ENCODE peak calls at places on chromosomes 2 and 18, in eight cellular contexts. B is tibial nerve; O is cardiac fibroblast; Z is dorsolateral prefrontal cortex; T is adrenal gland; M is mucosa of descending colon; E is gastrocnemius medialis; H is CD8-positive, alpha-beta T cell. R is an unnamed sample.

GRCh38 chr18:22844184-22844583 is 88.9 kb upstream of the RBBP8 start:
- DNase-seq in B (no peak), O (peak), Z (no peak), T (no peak), M (no peak), E (no peak), H (no peak), R (no peak)

GRCh38 chr18:56565059-56565458 is 73.3 kb downstream of the TXNL1 start:
- DNase-seq in B (no peak), O (no peak), Z (no peak), T (no peak), M (no peak), E (no peak), H (no peak), R (no peak)

GRCh38 chr2:224357098-224357901 is 44.6 kb downstream of the FAM124B start:
- DNase-seq in B (no peak), O (peak), Z (peak), T (peak), M (peak), E (no peak), H (peak), R (peak)

GRCh38 chr2:20676353-20677215 is 9.6 kb downstream of the GDF7 start:
- DNase-seq in B (no peak), O (no peak), Z (no peak), T (no peak), M (peak), E (no peak), H (no peak), R (no peak)

GRCh38 chr18:79682896-79683625 is 3.5 kb downstream of the CTDP1 start:
- DNase-seq in B (no peak), O (no peak), Z (no peak), T (no peak), M (no peak), E (no peak), H (no peak), R (no peak)

GRCh38 chr2:134897932-134898331 is 20.7 kb upstream of the CCNT2 start:
- DNase-seq in B (no peak), O (peak), Z (no peak), T (no peak), M (no peak), E (no peak), H (no peak), R (no peak)

GRCh38 chr18:27363918-27364317 is 178.8 kb upstream of the CHST9 start:
- DNase-seq in B (no peak), O (peak), Z (no peak), T (no peak), M (no peak), E (no peak), H (no peak), R (no peak)

GRCh38 chr2:162002623-162003200 is 71.3 kb downstream of the DPP4 start:
- DNase-seq in B (no peak), O (no peak), Z (no peak), T (no peak), M (no peak), E (no peak), H (no peak), R (no peak)

GRCh38 chr2:128317186-128317897 is 1.3 kb downstream of the HS6ST1 start:
- DNase-seq in B (peak), O (no peak), Z (no peak), T (peak), M (no peak), E (no peak), H (no peak), R (no peak)

GRCh38 chr2:17680119-17680518 is 73.5 kb downstream of the SMC6 start:
- DNase-seq in B (no peak), O (no peak), Z (no peak), T (no peak), M (no peak), E (no peak), H (no peak), R (no peak)

GRCh38 chr18:58462975-58463374 is 165.9 kb downstream of the ALPK2 start:
- DNase-seq in B (no peak), O (no peak), Z (no peak), T (no peak), M (no peak), E (no peak), H (no peak), R (no peak)

GRCh38 chr2:45885111-45885685 is 233.7 kb downstream of the PRKCE start:
- DNase-seq in B (no peak), O (peak), Z (no peak), T (no peak), M (no peak), E (no peak), H (no peak), R (no peak)

GRCh38 chr2:20671736-20672080 is 4.8 kb downstream of the GDF7 start:
- DNase-seq in B (no peak), O (no peak), Z (no peak), T (no peak), M (no peak), E (no peak), H (no peak), R (no peak)

GRCh38 chr2:232538671-232539070 is 821 bp upstream of the CHRNG start:
- DNase-seq in B (no peak), O (no peak), Z (no peak), T (no peak), M (no peak), E (no peak), H (no peak), R (no peak)

GRCh38 chr2:238427435-238428162 is 872 bp downstream of the ASB1 start:
- DNase-seq in B (no peak), O (peak), Z (no peak), T (peak), M (no peak), E (peak), H (no peak), R (no peak)

GRCh38 chr2:102837626-102838198 is 75.9 kb downstream of the TMEM182 start:
- DNase-seq in B (no peak), O (no peak), Z (no peak), T (no peak), M (no peak), E (no peak), H (no peak), R (no peak)

GRCh38 chr2:9782197-9782719 is 61.0 kb upstream of the TAF1B start:
- DNase-seq in B (no peak), O (no peak), Z (no peak), T (no peak), M (no peak), E (peak), H (peak), R (no peak)

GRCh38 chr2:144704696-144705095 is 184.8 kb upstream of the ZEB2 start:
- DNase-seq in B (no peak), O (no peak), Z (no peak), T (no peak), M (no peak), E (no peak), H (no peak), R (no peak)

GRCh38 chr2:237254369-237254861 is 159.5 kb downstream of the COL6A3 start:
- DNase-seq in B (no peak), O (peak), Z (no peak), T (no peak), M (no peak), E (no peak), H (no peak), R (no peak)

GRCh38 chr2:185372188-185372587 is 366.4 kb upstream of the FSIP2 start:
- DNase-seq in B (no peak), O (peak), Z (no peak), T (no peak), M (peak), E (no peak), H (no peak), R (no peak)

GRCh38 chr2:132598536-132598935 is 71.5 kb downstream of the LYPD1 start:
- DNase-seq in B (no peak), O (no peak), Z (no peak), T (no peak), M (no peak), E (no peak), H (no peak), R (no peak)

GRCh38 chr18:63578357-63578958 is 8.7 kb upstream of the SERPINB13 start:
- DNase-seq in B (no peak), O (peak), Z (no peak), T (peak), M (peak), E (no peak), H (no peak), R (no peak)

GRCh38 chr2:239949079-239949478 is 76.1 kb downstream of the NDUFA10 start:
- DNase-seq in B (no peak), O (no peak), Z (no peak), T (no peak), M (no peak), E (no peak), H (no peak), R (no peak)

GRCh38 chr2:68878753-68879152 is 7.6 kb upstream of the BMP10 start:
- DNase-seq in B (no peak), O (peak), Z (no peak), T (no peak), M (no peak), E (no peak), H (no peak), R (no peak)

GRCh38 chr2:163755366-163755765 is 19.6 kb upstream of the FIGN start:
- DNase-seq in B (no peak), O (no peak), Z (no peak), T (no peak), M (no peak), E (no peak), H (no peak), R (no peak)

GRCh38 chr2:148524519-148524919 is 120.0 kb upstream of the EPC2 start:
- DNase-seq in B (no peak), O (no peak), Z (no peak), T (no peak), M (no peak), E (no peak), H (peak), R (no peak)

GRCh38 chr2:54763636-54764291 is 40.3 kb downstream of the EML6 start:
- DNase-seq in B (no peak), O (no peak), Z (no peak), T (peak), M (peak), E (no peak), H (no peak), R (peak)

GRCh38 chr2:10873790-10874437 is 37.8 kb upstream of the KCNF1 start:
- DNase-seq in B (no peak), O (peak), Z (no peak), T (no peak), M (no peak), E (peak), H (no peak), R (no peak)

GRCh38 chr2:219736196-219736595 is 108.8 kb downstream of the SLC4A3 start:
- DNase-seq in B (no peak), O (peak), Z (no peak), T (no peak), M (peak), E (no peak), H (no peak), R (no peak)

GRCh38 chr18:60249388-60249787 is 123.2 kb downstream of the MC4R start:
- DNase-seq in B (no peak), O (no peak), Z (no peak), T (no peak), M (no peak), E (no peak), H (no peak), R (no peak)

GRCh38 chr18:13438507-13439056 is 220.0 kb downstream of the LDLRAD4 start:
- DNase-seq in B (no peak), O (no peak), Z (no peak), T (no peak), M (no peak), E (no peak), H (no peak), R (no peak)

GRCh38 chr2:127451981-127452380 is 33.8 kb downstream of the PROC start:
- DNase-seq in B (no peak), O (no peak), Z (no peak), T (no peak), M (no peak), E (no peak), H (no peak), R (no peak)

GRCh38 chr18:79684283-79684631 is 4.7 kb downstream of the CTDP1 start:
- DNase-seq in B (no peak), O (no peak), Z (no peak), T (no peak), M (no peak), E (no peak), H (peak), R (no peak)

GRCh38 chr18:70037453-70038061 is 89.9 kb upstream of the CD226 start:
- DNase-seq in B (no peak), O (no peak), Z (no peak), T (no peak), M (no peak), E (no peak), H (no peak), R (no peak)

DNA sequence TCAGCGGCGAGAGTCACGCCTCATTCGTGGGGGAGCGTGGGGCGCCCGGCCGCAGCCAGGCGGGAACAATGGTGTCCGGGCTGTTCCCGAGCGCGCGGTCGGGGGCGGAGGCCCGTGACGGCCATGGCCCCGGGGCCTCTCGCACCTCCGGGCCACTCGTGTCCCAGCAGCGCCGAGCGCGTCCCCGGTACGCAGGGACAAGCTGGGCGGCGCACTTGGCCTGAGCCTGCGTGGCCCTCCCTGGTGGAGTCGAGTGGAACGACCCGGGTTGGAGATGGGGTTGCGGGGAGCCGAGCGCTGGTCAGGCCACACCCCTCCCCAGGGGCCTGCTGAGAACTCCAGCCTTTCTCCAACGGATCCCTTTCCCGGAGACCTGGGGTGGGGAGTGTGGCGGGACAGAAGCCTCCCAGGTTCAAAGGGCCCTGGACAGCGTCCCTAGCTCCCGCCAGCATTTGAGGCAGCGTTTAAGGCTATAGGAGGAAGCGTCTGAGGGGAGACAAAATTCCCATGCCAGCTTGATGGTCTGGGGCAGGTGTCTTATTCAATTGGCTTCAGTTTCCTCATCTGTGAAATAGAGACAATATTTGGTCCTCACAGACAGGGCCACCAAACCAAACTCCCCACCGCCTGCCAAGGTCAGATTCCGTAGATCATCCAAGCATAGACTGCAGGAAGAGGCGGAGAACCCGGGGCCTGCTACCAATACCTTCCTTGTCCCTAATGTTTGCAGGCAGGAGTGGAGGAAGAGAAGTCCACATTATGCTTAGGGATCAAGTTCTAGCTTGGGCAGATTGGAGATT is 545 bp downstream of the CNDP2 start:
- DNase-seq in B (no peak), O (peak), Z (peak), T (peak), M (peak), E (peak), H (peak), R (peak)
- TF ChIP-seq CTCF in B (no peak), O (peak), Z (peak), T (peak), M (no peak), E (no peak), H (no peak), R (no peak)

GRCh38 chr2:241798631-241799521 is 10.1 kb upstream of the NEU4 start:
- DNase-seq in B (peak), O (no peak), Z (no peak), T (no peak), M (peak), E (no peak), H (no peak), R (no peak)
- TF ChIP-seq CTCF in B (no peak), O (no peak), Z (no peak), T (no peak), M (no peak), E (no peak), H (no peak), R (no peak)

GRCh38 chr2:88955607-88956006 is 264.1 kb downstream of the RPIA start:
- DNase-seq in B (no peak), O (no peak), Z (no peak), T (no peak), M (no peak), E (no peak), H (no peak), R (no peak)

GRCh38 chr2:88949336-88949735 is 257.9 kb downstream of the RPIA start:
- DNase-seq in B (no peak), O (no peak), Z (no peak), T (no peak), M (no peak), E (no peak), H (no peak), R (no peak)

GRCh38 chr2:88950010-88950409 is 258.5 kb downstream of the RPIA start:
- DNase-seq in B (no peak), O (peak), Z (no peak), T (no peak), M (no peak), E (no peak), H (no peak), R (no peak)
- TF ChIP-seq CTCF in B (no peak), O (no peak), Z (no peak), T (no peak), M (no peak), E (no peak), H (no peak), R (peak)

DNA sequence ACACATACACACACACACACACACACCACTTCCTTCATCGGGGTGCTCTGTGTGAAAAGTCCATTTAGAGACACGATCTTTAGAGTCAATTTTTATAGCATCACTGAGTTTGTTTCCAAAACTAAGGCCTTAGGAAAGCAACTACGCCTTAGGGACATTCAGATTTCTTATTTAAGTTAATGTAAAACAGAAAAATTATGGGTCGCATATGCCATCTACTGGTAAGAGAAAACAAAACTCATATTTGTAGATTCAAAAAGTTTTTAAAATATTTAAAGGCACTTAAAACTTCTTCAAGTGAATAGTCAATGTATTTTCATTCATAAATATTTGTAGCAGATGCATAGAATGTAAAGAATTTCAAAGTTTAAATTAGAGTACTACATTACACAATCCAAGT is 166.2 kb downstream of the ATAD2B start:
- DNase-seq in B (no peak), O (peak), Z (no peak), T (no peak), M (no peak), E (no peak), H (no peak), R (no peak)
- TF ChIP-seq CTCF in B (no peak), O (peak), Z (peak), T (peak), M (no peak), E (no peak), H (no peak), R (no peak)

DNA sequence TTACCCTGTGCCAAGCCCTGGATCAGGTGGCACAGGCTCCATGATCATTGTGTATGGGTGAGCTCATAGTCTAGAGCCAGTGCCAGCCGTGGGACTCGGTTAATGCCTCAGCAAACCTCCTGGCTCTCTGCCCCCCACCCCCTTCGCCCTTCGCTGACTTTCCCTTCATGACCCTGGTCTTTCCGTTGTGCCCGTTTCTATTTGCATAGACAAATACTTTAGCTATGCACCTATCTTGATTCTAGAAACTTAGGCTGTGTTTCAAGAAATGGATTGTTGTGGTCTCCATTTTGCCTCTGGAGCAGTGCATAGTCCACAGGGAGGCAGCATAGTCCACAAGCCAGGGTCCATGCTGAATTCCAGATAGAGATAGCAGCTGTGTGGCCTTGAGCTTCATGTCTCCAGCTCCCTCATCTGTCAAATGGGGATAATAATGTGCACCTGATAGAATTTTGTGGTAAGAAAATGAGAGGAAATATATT is 44.8 kb upstream of the KDM3A start:
- DNase-seq in B (no peak), O (peak), Z (peak), T (peak), M (peak), E (peak), H (no peak), R (no peak)
- TF ChIP-seq CTCF in B (no peak), O (peak), Z (peak), T (peak), M (no peak), E (no peak), H (no peak), R (no peak)

GRCh38 chr2:201250741-201251140 is 9.6 kb upstream of the CASP8 start:
- DNase-seq in B (no peak), O (no peak), Z (no peak), T (no peak), M (no peak), E (no peak), H (no peak), R (no peak)

GRCh38 chr2:201248288-201248844 is 12.0 kb upstream of the CASP8 start:
- DNase-seq in B (no peak), O (no peak), Z (no peak), T (no peak), M (no peak), E (no peak), H (no peak), R (no peak)

GRCh38 chr2:201242562-201243277 is 17.6 kb upstream of the CASP8 start:
- DNase-seq in B (no peak), O (no peak), Z (no peak), T (no peak), M (no peak), E (no peak), H (no peak), R (no peak)

GRCh38 chr2:201246280-201246679 is 14.1 kb upstream of the CASP8 start:
- DNase-seq in B (no peak), O (no peak), Z (no peak), T (no peak), M (no peak), E (no peak), H (no peak), R (no peak)

DNA sequence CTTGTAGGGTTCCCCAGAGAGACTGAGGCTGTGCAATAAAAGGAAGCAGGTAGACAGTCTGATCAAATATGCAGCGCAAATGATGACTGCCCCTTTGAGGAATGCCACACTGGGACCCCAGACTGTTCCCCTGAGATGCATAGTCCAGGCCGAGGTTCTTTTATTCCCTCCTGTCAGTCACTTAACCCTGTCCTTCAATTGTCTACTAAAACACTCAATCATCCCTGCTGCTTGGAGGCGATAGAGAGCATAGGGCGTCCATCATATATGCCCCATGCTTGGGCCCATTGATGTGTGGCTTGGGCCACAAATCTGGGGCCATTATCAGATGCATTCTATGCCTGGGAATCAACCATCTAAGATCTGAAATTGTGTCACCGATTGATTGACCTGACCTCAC is 15.5 kb upstream of the CASP8 start:
- DNase-seq in B (no peak), O (no peak), Z (no peak), T (no peak), M (no peak), E (no peak), H (no peak), R (no peak)
- TF ChIP-seq CTCF in B (no peak), O (no peak), Z (no peak), T (no peak), M (no peak), E (no peak), H (no peak), R (no peak)

DNA sequence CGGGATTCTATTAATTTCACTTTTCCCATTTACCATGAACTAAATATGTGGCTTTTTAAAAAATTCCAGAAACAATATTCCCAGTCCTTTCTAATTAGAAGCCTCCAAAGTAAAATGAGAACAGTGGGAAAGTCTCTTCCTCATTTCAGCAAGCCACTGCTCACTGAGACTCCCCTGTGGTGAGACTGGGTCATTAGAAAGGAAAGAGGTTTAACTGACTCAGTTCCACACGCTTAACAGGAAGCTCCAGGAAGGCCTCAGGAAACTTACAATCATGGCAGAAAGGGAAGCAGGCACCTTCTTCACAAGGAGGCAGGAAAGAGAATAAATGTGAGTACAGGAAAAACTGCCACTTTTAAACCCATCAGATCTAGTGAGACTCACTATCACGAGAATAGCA is 258.9 kb upstream of the CHAC2 start:
- DNase-seq in B (no peak), O (no peak), Z (no peak), T (no peak), M (no peak), E (no peak), H (no peak), R (no peak)
- TF ChIP-seq CTCF in B (no peak), O (no peak), Z (no peak), T (no peak), M (no peak), E (no peak), H (no peak), R (no peak)